ENCODE peak calls at places on chromosomes 5 and 9, in ten cellular contexts. U, Z, A, Q, J, T, K, N, R and B are unnamed samples.

GRCh38 chr9:84573098-84573497 is 96.4 kb upstream of the NTRK2 start:
- DNase-seq in U (no peak), J (no peak), T (no peak), R (no peak), Q (no peak), N (no peak), Z (no peak), K (no peak), A (no peak), B (no peak)

GRCh38 chr9:108933231-108933630 is 693 bp downstream of the ELP1 start:
- DNase-seq in J (no peak), Q (no peak), R (no peak), N (no peak), U (no peak), T (no peak), K (no peak), A (no peak), Z (peak), B (no peak)

GRCh38 chr9:89996106-89996505 is 391.3 kb downstream of the GADD45G start:
- DNase-seq in A (no peak), T (no peak), Q (no peak), J (no peak), U (no peak), K (no peak), Z (no peak), R (no peak), N (peak), B (no peak)

GRCh38 chr9:124306098-124306735 is 48.5 kb downstream of the NEK6 start:
- DNase-seq in N (no peak), A (peak), K (no peak), J (no peak), U (no peak), R (no peak), T (no peak), Z (no peak), Q (no peak), B (peak)

GRCh38 chr9:131608469-131609115 is 63.3 kb downstream of the PRRT1B start:
- DNase-seq in K (no peak), A (peak), Z (peak), U (peak), R (peak), Q (no peak), J (peak), T (peak), N (peak), B (peak)

GRCh38 chr5:12902611-12903010 is 998.4 kb upstream of the CTNND2 start:
- DNase-seq in T (no peak), A (no peak), R (no peak), J (no peak), N (no peak), K (no peak), U (no peak), Z (no peak), Q (no peak), B (no peak)

GRCh38 chr5:15693933-15694332 is 194.0 kb downstream of the FBXL7 start:
- DNase-seq in U (no peak), Z (no peak), R (no peak), N (no peak), J (peak), Q (no peak), K (no peak), A (no peak), T (no peak), B (no peak)

GRCh38 chr9:110178281-110178680 is 29.7 kb downstream of the C9orf152 start:
- DNase-seq in Z (no peak), K (no peak), R (no peak), U (no peak), J (no peak), T (peak), N (no peak), A (no peak), Q (no peak), B (no peak)

GRCh38 chr5:163724305-163724704 is 218.9 kb downstream of the MAT2B start:
- DNase-seq in Z (no peak), K (no peak), J (no peak), A (no peak), R (no peak), U (no peak), N (no peak), T (no peak), Q (peak), B (no peak)

GRCh38 chr5:1512541-1513291 is 11.0 kb downstream of the LPCAT1 start:
- DNase-seq in A (no peak), J (peak), Z (no peak), Q (peak), T (peak), N (no peak), K (peak), R (no peak), U (peak), B (no peak)

GRCh38 chr9:123972618-123973017 is 39.0 kb upstream of the LHX2 start:
- DNase-seq in U (no peak), Q (no peak), A (no peak), J (no peak), R (no peak), Z (no peak), T (no peak), N (no peak), K (no peak), B (no peak)

GRCh38 chr5:157930710-157931109 is 71.8 kb upstream of the CLINT1 start:
- DNase-seq in J (peak), T (peak), K (no peak), A (no peak), Z (no peak), N (no peak), U (no peak), Q (no peak), R (no peak), B (peak)

GRCh38 chr5:36301858-36302603 is at the start of gene RANBP3L:
- DNase-seq in U (no peak), T (peak), Z (no peak), Q (no peak), N (no peak), K (no peak), R (no peak), J (peak), A (no peak), B (no peak)

GRCh38 chr9:76177924-76178323 is 216.3 kb downstream of the RFK start:
- DNase-seq in J (no peak), R (no peak), A (no peak), K (no peak), T (no peak), Q (no peak), Z (no peak), N (no peak), U (no peak), B (no peak)

GRCh38 chr9:118577121-118577520 is 792.1 kb downstream of the BRINP1 start:
- DNase-seq in Z (no peak), A (no peak), Q (no peak), K (no peak), R (no peak), T (no peak), N (no peak), J (no peak), U (no peak), B (no peak)

GRCh38 chr5:172858990-172859811 is 25.1 kb downstream of the ERGIC1 start:
- DNase-seq in Z (peak), K (peak), T (no peak), A (peak), Q (no peak), N (no peak), R (no peak), U (peak), J (peak), B (peak)

DNA sequence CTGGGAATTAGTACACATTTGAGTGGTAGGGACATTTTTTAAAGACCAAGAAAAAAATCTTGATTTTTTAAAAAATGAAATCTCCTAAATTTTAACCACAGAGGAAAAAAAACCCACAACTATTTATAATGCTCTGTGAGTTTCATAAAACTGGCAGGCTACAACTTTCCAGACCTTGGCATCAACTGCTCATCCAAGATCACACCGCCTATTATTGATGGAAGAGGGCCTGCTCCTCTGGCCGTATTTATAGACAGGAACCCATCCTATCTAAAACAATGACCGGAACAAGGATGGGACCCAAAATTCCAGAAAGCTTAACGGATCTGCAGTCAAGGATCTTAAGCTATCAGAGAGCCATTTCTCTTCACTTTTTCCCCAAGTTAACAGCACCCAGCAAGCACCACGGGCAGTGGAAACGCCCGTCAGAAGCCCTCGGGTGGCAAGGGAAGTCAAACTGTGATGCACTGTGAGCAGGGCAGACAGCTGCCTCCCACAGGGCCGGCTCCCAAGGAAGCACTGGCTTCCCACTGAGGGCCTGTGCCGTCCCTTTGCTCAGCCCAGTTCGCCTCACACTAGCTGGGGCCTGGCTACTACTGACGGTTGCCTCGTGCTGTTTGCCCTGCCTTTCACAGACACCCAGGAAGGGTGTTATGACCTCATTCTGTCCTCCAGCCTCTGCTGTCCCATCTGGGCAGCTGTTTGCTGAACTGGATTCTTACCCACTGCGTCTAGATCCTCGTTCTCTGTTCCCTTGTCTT is 62.8 kb downstream of the CDC14B start:
- DNase-seq in K (peak), Z (peak), T (no peak), A (no peak), N (no peak), R (no peak), U (no peak), J (no peak), Q (no peak), B (peak)
- H3K4me3 ChIP-seq in K (no peak), Z (no peak), T (peak), A (no peak), N (no peak), R (no peak), U (no peak), J (no peak), Q (no peak), B (no peak)

DNA sequence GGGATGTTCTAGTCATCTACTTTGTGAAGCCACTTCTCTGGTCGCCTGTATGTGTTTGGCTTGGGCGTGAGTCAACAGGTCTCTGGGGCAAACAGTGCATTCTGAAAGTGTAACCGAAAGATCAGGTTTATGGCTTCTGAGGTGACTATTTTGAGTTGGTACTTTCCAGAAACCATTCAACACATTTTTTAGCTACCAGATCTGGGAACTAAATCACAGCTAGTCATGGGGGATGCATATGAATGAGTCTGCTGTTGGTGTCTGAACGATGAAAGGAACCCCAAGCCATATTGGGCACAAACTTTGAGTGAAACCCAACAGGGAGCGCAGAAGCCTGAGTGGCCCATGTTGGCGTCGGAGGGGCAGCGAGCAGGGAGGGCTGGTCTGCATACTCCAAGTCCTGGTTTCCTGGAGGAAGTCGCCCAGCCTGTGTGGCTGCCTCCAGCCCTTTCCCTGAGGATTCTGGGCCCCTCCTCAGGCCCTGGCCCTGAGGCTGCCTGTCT is 35.3 kb downstream of the UBE2QL1 start:
- DNase-seq in A (no peak), R (no peak), K (no peak), T (no peak), Q (no peak), U (no peak), N (no peak), Z (no peak), J (no peak), B (no peak)
- TF ChIP-seq POLR2A in A (no peak), R (no peak), K (no peak), T (no peak), Q (no peak), U (no peak), N (no peak), Z (no peak), J (no peak), B (no peak)

GRCh38 chr5:170411100-170411499 is 21.9 kb upstream of the KCNMB1 start:
- DNase-seq in A (no peak), Q (no peak), R (no peak), J (no peak), N (no peak), T (no peak), K (no peak), Z (no peak), U (no peak), B (no peak)
- H3K27ac ChIP-seq in A (no peak), Q (no peak), R (no peak), J (no peak), N (no peak), T (no peak), K (no peak), Z (no peak), U (no peak), B (no peak)

DNA sequence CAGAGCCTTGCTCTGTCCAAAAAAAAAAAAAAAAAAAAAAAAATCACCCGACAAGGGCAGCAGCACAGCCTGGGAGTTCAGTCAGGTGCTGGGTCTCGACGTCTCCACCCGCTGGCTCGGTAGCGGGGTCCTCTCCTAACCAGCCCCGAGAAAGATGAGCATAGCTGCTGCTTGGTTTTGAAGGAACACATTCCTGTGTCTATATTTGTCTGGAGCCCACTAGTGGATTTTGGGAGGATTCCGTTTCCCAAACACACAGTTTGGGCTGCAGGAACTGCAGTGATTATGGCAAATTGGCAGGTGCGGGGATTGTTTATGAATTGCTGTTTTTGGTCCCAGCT is 1.2 kb downstream of the OTULINL start:
- DNase-seq in Q (no peak), N (no peak), K (no peak), Z (no peak), R (no peak), U (no peak), J (no peak), A (no peak), T (peak), B (no peak)
- H3K4me3 ChIP-seq in Q (peak), N (peak), K (peak), Z (peak), R (peak), U (peak), J (peak), A (peak), T (peak), B (peak)

DNA sequence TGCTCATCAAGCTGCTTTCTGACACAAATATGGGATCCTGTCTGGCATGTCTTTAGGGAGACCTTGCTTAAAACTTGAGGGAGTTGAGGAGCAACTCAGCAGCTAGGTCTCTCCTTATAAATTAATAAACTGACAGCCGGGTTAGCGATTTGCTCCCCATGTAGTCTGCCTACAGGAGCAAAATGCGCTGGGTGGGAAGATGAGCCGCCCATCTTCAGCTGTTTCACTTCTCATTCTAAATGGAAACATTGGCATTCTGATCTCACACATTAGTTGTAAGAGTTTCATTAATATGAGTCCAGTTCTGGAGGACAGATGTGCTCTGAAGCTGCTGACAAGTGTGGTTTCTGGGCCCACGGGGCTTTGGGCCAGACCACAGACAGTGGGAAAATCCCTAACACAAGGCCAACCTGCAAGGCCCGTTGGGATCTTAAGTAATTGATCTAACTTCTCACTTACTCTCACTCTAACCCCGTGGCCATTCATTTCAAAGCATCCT is 197.0 kb downstream of the MCTP1 start:
- DNase-seq in K (no peak), N (no peak), R (no peak), T (no peak), J (no peak), A (no peak), U (no peak), Q (no peak), Z (no peak), B (no peak)
- TF ChIP-seq POLR2A in K (no peak), N (no peak), R (no peak), T (no peak), J (no peak), A (no peak), U (no peak), Q (no peak), Z (no peak), B (no peak)

GRCh38 chr5:102778478-102778877 is 23.4 kb downstream of the PAM start:
- DNase-seq in Z (no peak), K (no peak), A (no peak), N (no peak), J (no peak), T (no peak), R (no peak), U (no peak), Q (no peak), B (no peak)
- H3K27ac ChIP-seq in Z (no peak), K (no peak), A (no peak), N (no peak), J (no peak), T (no peak), R (no peak), U (no peak), Q (no peak), B (no peak)